ENCODE peak calls at places on chromosomes 2 and 18, in eight cellular contexts. One of them, this sample, is unnamed.

GRCh38 chr2:119692954-119693353 is 14.0 kb downstream of the TMEM177 start:
- DNase-seq in foreskin keratinocyte: no peak
- DNase-seq in hepatic stellate cell: no peak
- DNase-seq in activated CD4-positive, alpha-beta T cell treated with anti-CD3 and anti-CD28 coated beads, Interleukin-2, amount 10 ng/mL, durations not matched to agents 24 days and 14 days: no peak
- DNase-seq in CD4-positive, alpha-beta memory T cell: no peak
- DNase-seq in IMR-90: no peak
- DNase-seq in HTR-8/SVneo: no peak
- DNase-seq in CD8-positive, alpha-beta memory T cell: no peak
- DNase-seq in this sample: no peak

GRCh38 chr2:29789884-29790485 is 131.4 kb downstream of the ALK start:
- DNase-seq in foreskin keratinocyte: no peak
- DNase-seq in hepatic stellate cell: no peak
- DNase-seq in activated CD4-positive, alpha-beta T cell treated with anti-CD3 and anti-CD28 coated beads, Interleukin-2, amount 10 ng/mL, durations not matched to agents 24 days and 14 days: no peak
- DNase-seq in CD4-positive, alpha-beta memory T cell: no peak
- DNase-seq in IMR-90: no peak
- DNase-seq in HTR-8/SVneo: no peak
- DNase-seq in CD8-positive, alpha-beta memory T cell: no peak
- DNase-seq in this sample: no peak

GRCh38 chr2:157355618-157356017 is 30.0 kb upstream of the ERMN start:
- DNase-seq in foreskin keratinocyte: peak
- DNase-seq in hepatic stellate cell: peak
- DNase-seq in activated CD4-positive, alpha-beta T cell treated with anti-CD3 and anti-CD28 coated beads, Interleukin-2, amount 10 ng/mL, durations not matched to agents 24 days and 14 days: no peak
- DNase-seq in CD4-positive, alpha-beta memory T cell: no peak
- DNase-seq in IMR-90: peak
- DNase-seq in HTR-8/SVneo: no peak
- DNase-seq in CD8-positive, alpha-beta memory T cell: no peak
- DNase-seq in this sample: no peak

GRCh38 chr2:129912066-129912820 is 67.2 kb upstream of the RAB6C start:
- DNase-seq in foreskin keratinocyte: no peak
- DNase-seq in hepatic stellate cell: no peak
- DNase-seq in activated CD4-positive, alpha-beta T cell treated with anti-CD3 and anti-CD28 coated beads, Interleukin-2, amount 10 ng/mL, durations not matched to agents 24 days and 14 days: no peak
- DNase-seq in CD4-positive, alpha-beta memory T cell: no peak
- DNase-seq in IMR-90: no peak
- DNase-seq in HTR-8/SVneo: no peak
- DNase-seq in CD8-positive, alpha-beta memory T cell: no peak
- DNase-seq in this sample: no peak

GRCh38 chr18:9705183-9705864 is 2.8 kb upstream of the RAB31 start:
- DNase-seq in foreskin keratinocyte: no peak
- DNase-seq in hepatic stellate cell: peak
- DNase-seq in activated CD4-positive, alpha-beta T cell treated with anti-CD3 and anti-CD28 coated beads, Interleukin-2, amount 10 ng/mL, durations not matched to agents 24 days and 14 days: no peak
- DNase-seq in CD4-positive, alpha-beta memory T cell: no peak
- DNase-seq in IMR-90: peak
- DNase-seq in HTR-8/SVneo: peak
- DNase-seq in CD8-positive, alpha-beta memory T cell: no peak
- DNase-seq in this sample: no peak

GRCh38 chr2:224142397-224143312 is 103.6 kb upstream of the SERPINE2 start:
- DNase-seq in foreskin keratinocyte: peak
- DNase-seq in hepatic stellate cell: peak
- DNase-seq in activated CD4-positive, alpha-beta T cell treated with anti-CD3 and anti-CD28 coated beads, Interleukin-2, amount 10 ng/mL, durations not matched to agents 24 days and 14 days: no peak
- DNase-seq in CD4-positive, alpha-beta memory T cell: no peak
- DNase-seq in IMR-90: peak
- DNase-seq in HTR-8/SVneo: peak
- DNase-seq in CD8-positive, alpha-beta memory T cell: no peak
- DNase-seq in this sample: no peak

GRCh38 chr2:121134728-121135127 is 150.3 kb downstream of the TFCP2L1 start:
- DNase-seq in foreskin keratinocyte: no peak
- DNase-seq in hepatic stellate cell: no peak
- DNase-seq in activated CD4-positive, alpha-beta T cell treated with anti-CD3 and anti-CD28 coated beads, Interleukin-2, amount 10 ng/mL, durations not matched to agents 24 days and 14 days: no peak
- DNase-seq in CD4-positive, alpha-beta memory T cell: no peak
- DNase-seq in IMR-90: no peak
- DNase-seq in HTR-8/SVneo: no peak
- DNase-seq in CD8-positive, alpha-beta memory T cell: no peak
- DNase-seq in this sample: no peak

GRCh38 chr2:236629961-236630872 is 60.6 kb downstream of the ACKR3 start:
- DNase-seq in foreskin keratinocyte: no peak
- DNase-seq in hepatic stellate cell: no peak
- DNase-seq in activated CD4-positive, alpha-beta T cell treated with anti-CD3 and anti-CD28 coated beads, Interleukin-2, amount 10 ng/mL, durations not matched to agents 24 days and 14 days: no peak
- DNase-seq in CD4-positive, alpha-beta memory T cell: no peak
- DNase-seq in IMR-90: no peak
- DNase-seq in HTR-8/SVneo: no peak
- DNase-seq in CD8-positive, alpha-beta memory T cell: no peak
- DNase-seq in this sample: no peak

GRCh38 chr18:54205951-54206350 is 18.5 kb downstream of the MBD2 start:
- DNase-seq in foreskin keratinocyte: no peak
- DNase-seq in hepatic stellate cell: no peak
- DNase-seq in activated CD4-positive, alpha-beta T cell treated with anti-CD3 and anti-CD28 coated beads, Interleukin-2, amount 10 ng/mL, durations not matched to agents 24 days and 14 days: no peak
- DNase-seq in CD4-positive, alpha-beta memory T cell: no peak
- DNase-seq in IMR-90: no peak
- DNase-seq in HTR-8/SVneo: no peak
- DNase-seq in CD8-positive, alpha-beta memory T cell: no peak
- DNase-seq in this sample: no peak

GRCh38 chr2:203909192-203909945 is 27.2 kb upstream of the ICOS start:
- DNase-seq in foreskin keratinocyte: peak
- DNase-seq in hepatic stellate cell: peak
- DNase-seq in activated CD4-positive, alpha-beta T cell treated with anti-CD3 and anti-CD28 coated beads, Interleukin-2, amount 10 ng/mL, durations not matched to agents 24 days and 14 days: peak
- DNase-seq in CD4-positive, alpha-beta memory T cell: peak
- DNase-seq in IMR-90: peak
- DNase-seq in HTR-8/SVneo: peak
- DNase-seq in CD8-positive, alpha-beta memory T cell: peak
- DNase-seq in this sample: peak